ENCODE peak calls at places on chromosomes 4 and X, in eight cellular contexts. A is AG04450; P is heart left ventricle; D is upper lobe of left lung; W is GM12865; N is CD4-positive, alpha-beta T cell; U is HFF-Myc; S is keratinocyte. F is an unnamed sample.

GRCh38 chrX:65463550-65463949 is 71.0 kb downstream of the LAS1L start:
- DNase-seq in A (no peak), W (no peak), N (no peak), U (no peak), P (no peak), S (no peak), D (no peak), F (no peak)

GRCh38 chr4:54593795-54594194 is 64.0 kb upstream of the KIT start:
- DNase-seq in D (no peak), N (no peak), A (no peak), S (no peak), W (no peak), P (no peak), U (no peak), F (no peak)

GRCh38 chrX:12950851-12951589 is 23.9 kb upstream of the TMSB4X start:
- DNase-seq in N (peak), A (no peak), S (no peak), D (no peak), P (no peak), U (no peak), W (peak), F (no peak)

GRCh38 chr4:93030670-93031069 is 726.9 kb downstream of the GRID2 start:
- DNase-seq in N (no peak), W (peak), D (no peak), S (no peak), P (no peak), U (no peak), A (no peak), F (no peak)

GRCh38 chr4:70936200-70936787 is 34.1 kb downstream of the MOB1B start:
- DNase-seq in S (no peak), P (no peak), A (no peak), U (no peak), W (peak), D (no peak), N (no peak), F (no peak)

GRCh38 chr4:98516441-98517323 is 141.7 kb downstream of the TSPAN5 start:
- DNase-seq in D (no peak), W (no peak), N (no peak), P (no peak), A (no peak), U (peak), S (no peak), F (no peak)

GRCh38 chr4:174119818-174120217 is 163.6 kb downstream of the FBXO8 start:
- DNase-seq in U (no peak), D (no peak), W (no peak), N (no peak), A (no peak), P (no peak), S (no peak), F (no peak)

GRCh38 chr4:100907465-100908454 is 389.9 kb upstream of the EMCN start:
- DNase-seq in A (no peak), D (no peak), S (no peak), W (no peak), U (no peak), N (no peak), P (no peak), F (no peak)

GRCh38 chr4:75671802-75672421 is 1.3 kb downstream of the G3BP2 start:
- DNase-seq in A (no peak), S (no peak), N (no peak), P (no peak), D (no peak), W (no peak), U (no peak), F (no peak)

GRCh38 chr4:172173206-172173605 is 360.0 kb downstream of the GALNTL6 start:
- DNase-seq in P (no peak), U (no peak), S (no peak), N (no peak), D (no peak), A (no peak), W (no peak), F (no peak)

GRCh38 chrX:16700734-16701133 is 11.7 kb downstream of the CTPS2 start:
- DNase-seq in U (no peak), N (no peak), P (no peak), S (no peak), D (no peak), A (no peak), W (no peak), F (no peak)

GRCh38 chr4:4456816-4457578 is 70.1 kb downstream of the NSG1 start:
- DNase-seq in W (no peak), D (no peak), A (no peak), U (no peak), P (no peak), N (no peak), S (no peak), F (no peak)

GRCh38 chrX:41014776-41015175 is 70.5 kb upstream of the USP9X start:
- DNase-seq in U (no peak), D (no peak), S (peak), W (no peak), N (no peak), A (no peak), P (no peak), F (no peak)

GRCh38 chrX:42691196-42691595 is 86.8 kb downstream of the PPP1R2C start:
- DNase-seq in U (no peak), D (no peak), A (no peak), N (no peak), S (no peak), P (no peak), W (no peak), F (no peak)

GRCh38 chrX:36963069-36963808 is 44.9 kb upstream of the FAM47C start:
- DNase-seq in W (no peak), P (no peak), A (no peak), D (peak), S (no peak), N (no peak), U (no peak), F (no peak)

GRCh38 chrX:2451456-2452316 is 49.1 kb downstream of the DHRSX start:
- DNase-seq in S (no peak), W (no peak), P (no peak), A (no peak), N (no peak), D (no peak), U (no peak), F (no peak)

GRCh38 chr4:1274871-1275270 is 14.8 kb upstream of the MAEA start:
- DNase-seq in A (no peak), U (no peak), P (no peak), D (no peak), S (no peak), W (no peak), N (no peak), F (no peak)

GRCh38 chrX:1468250-1468772 is 15.6 kb upstream of the ASMTL start:
- DNase-seq in D (peak), S (no peak), W (peak), A (no peak), N (peak), P (no peak), U (no peak), F (peak)

GRCh38 chr4:7402526-7402925 is 32.2 kb downstream of the PSAPL1 start:
- DNase-seq in P (no peak), U (no peak), S (peak), A (no peak), D (no peak), W (no peak), N (no peak), F (no peak)

GRCh38 chr4:182190306-182190705 is 52.9 kb upstream of the TENM3 start:
- DNase-seq in U (no peak), P (no peak), W (no peak), D (no peak), N (no peak), A (no peak), S (no peak), F (no peak)

GRCh38 chrX:19829817-19830216 is 57.6 kb downstream of the SH3KBP1 start:
- DNase-seq in P (no peak), S (no peak), U (no peak), N (no peak), A (no peak), D (no peak), W (no peak), F (no peak)

GRCh38 chr4:106529348-106530033 is 160.9 kb upstream of the GIMD1 start:
- DNase-seq in N (no peak), A (no peak), S (peak), P (no peak), U (no peak), W (no peak), D (no peak), F (no peak)

GRCh38 chr4:3781193-3781886 is 15.2 kb downstream of the ADRA2C start:
- DNase-seq in A (no peak), S (no peak), N (no peak), W (peak), D (no peak), P (no peak), U (no peak), F (no peak)

GRCh38 chr4:30716671-30717207 is 3.4 kb upstream of the PCDH7 start:
- DNase-seq in A (no peak), D (no peak), P (no peak), N (no peak), W (peak), U (no peak), S (no peak), F (no peak)

GRCh38 chr4:76035799-76036389 is at the start of gene CXCL11:
- DNase-seq in S (no peak), N (no peak), U (no peak), W (no peak), D (no peak), P (no peak), A (no peak), F (no peak)

GRCh38 chr4:17817027-17817426 is 6.2 kb downstream of the NCAPG start:
- DNase-seq in U (peak), P (no peak), N (no peak), A (peak), S (no peak), D (no peak), W (peak), F (no peak)

GRCh38 chrX:107628662-107629532 is 587 bp downstream of the PRPS1 start:
- DNase-seq in P (peak), W (peak), A (no peak), S (no peak), N (peak), U (no peak), D (no peak), F (no peak)

GRCh38 chrX:97936296-97936695 is 1052.6 kb downstream of the RPA4 start:
- DNase-seq in N (no peak), A (no peak), D (no peak), S (no peak), P (no peak), U (no peak), W (no peak), F (no peak)

GRCh38 chrX:123084797-123085196 is 99.3 kb upstream of the GRIA3 start:
- DNase-seq in N (no peak), W (no peak), A (no peak), D (no peak), P (no peak), S (no peak), U (no peak), F (no peak)

GRCh38 chr4:31613946-31614623 is 893.9 kb downstream of the PCDH7 start:
- DNase-seq in D (peak), N (no peak), P (no peak), A (no peak), S (no peak), U (no peak), W (no peak), F (no peak)

GRCh38 chr4:165720411-165721082 is 152.5 kb upstream of the TLL1 start:
- DNase-seq in S (no peak), W (no peak), D (no peak), N (no peak), U (no peak), P (no peak), A (no peak), F (no peak)

GRCh38 chrX:149497626-149498025 is 7.5 kb downstream of the IDS start:
- DNase-seq in A (no peak), N (no peak), D (no peak), W (no peak), S (no peak), U (no peak), P (no peak), F (no peak)

GRCh38 chr4:76993787-76994641 is 44.5 kb downstream of the SEPTIN11 start:
- DNase-seq in D (no peak), A (no peak), W (peak), P (peak), S (no peak), U (no peak), N (peak), F (no peak)

GRCh38 chr4:122632396-122633143 is 11.7 kb upstream of the IL21 start:
- DNase-seq in U (no peak), A (no peak), N (no peak), W (peak), S (no peak), D (no peak), P (no peak), F (no peak)

GRCh38 chr4:76611164-76611563 is 176.1 kb downstream of the SHROOM3 start:
- DNase-seq in S (no peak), W (no peak), U (no peak), A (no peak), N (no peak), D (no peak), P (no peak), F (no peak)

GRCh38 chr4:153024466-153024865 is 88.3 kb downstream of the FHDC1 start:
- DNase-seq in N (no peak), P (no peak), W (no peak), U (no peak), D (no peak), A (no peak), S (no peak), F (no peak)

GRCh38 chr4:9771069-9771468 is 10.4 kb upstream of the DRD5 start:
- DNase-seq in A (no peak), W (no peak), N (no peak), P (no peak), U (no peak), S (peak), D (no peak), F (no peak)

GRCh38 chr4:9762823-9763475 is 18.5 kb upstream of the DRD5 start:
- DNase-seq in S (peak), D (no peak), U (peak), P (no peak), N (peak), A (peak), W (peak), F (no peak)

GRCh38 chr4:9764155-9764696 is 17.2 kb upstream of the DRD5 start:
- DNase-seq in A (no peak), D (no peak), S (no peak), N (no peak), P (no peak), U (no peak), W (no peak), F (no peak)

DNA sequence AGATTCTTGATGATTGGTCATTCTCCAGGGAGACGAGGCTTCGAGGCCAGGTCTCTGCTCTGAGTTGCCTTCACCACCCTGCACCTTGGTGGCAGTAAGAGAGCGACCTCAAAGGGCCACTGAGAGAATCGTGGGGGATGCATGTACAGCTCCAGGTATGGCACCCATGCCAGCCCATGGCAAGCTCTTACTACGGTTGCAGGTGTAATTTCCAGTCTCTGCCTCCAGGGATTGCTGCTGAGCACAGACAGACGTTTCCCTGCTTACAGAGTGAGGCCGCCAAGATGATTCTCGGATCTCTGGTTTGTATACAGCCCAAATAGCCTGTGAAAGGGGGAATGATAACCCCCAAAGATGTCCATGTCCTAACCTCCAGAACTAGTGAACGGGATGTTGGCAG is 16.3 kb upstream of the DRD5 start:
- DNase-seq in D (no peak), W (peak), P (no peak), U (no peak), N (no peak), S (peak), A (no peak), F (no peak)
- TF ChIP-seq CTCF in D (peak), W (peak), P (peak), U (peak), N (no peak), S (peak), A (no peak), F (peak)

GRCh38 chrX:104372547-104372946 is 117.8 kb upstream of the ESX1 start:
- DNase-seq in W (no peak), S (no peak), P (no peak), N (no peak), D (no peak), U (no peak), A (no peak), F (no peak)

DNA sequence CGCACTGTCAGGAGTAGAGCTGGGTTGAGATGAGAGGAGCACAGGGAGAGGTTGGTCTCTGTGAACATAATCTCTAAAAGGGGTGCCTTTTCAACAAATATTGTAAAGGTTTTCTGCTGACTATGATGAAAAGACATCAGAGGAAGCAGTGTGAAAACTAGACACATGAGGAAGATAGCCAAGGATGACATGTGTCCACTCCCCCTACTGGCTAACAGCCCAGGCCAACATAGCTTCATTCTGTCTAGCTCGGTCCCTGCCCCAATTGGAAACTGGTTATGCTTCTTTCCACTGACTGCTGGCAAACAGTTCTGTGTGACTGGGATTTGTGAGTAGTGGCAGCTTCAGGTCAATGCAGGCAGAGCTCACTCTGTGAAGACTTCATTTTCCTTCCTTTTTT is 115.4 kb upstream of the ESX1 start:
- DNase-seq in S (peak), D (no peak), U (no peak), A (no peak), W (no peak), P (no peak), N (no peak), F (no peak)
- TF ChIP-seq CTCF in S (peak), D (no peak), U (peak), A (no peak), W (no peak), P (no peak), N (no peak), F (peak)

DNA sequence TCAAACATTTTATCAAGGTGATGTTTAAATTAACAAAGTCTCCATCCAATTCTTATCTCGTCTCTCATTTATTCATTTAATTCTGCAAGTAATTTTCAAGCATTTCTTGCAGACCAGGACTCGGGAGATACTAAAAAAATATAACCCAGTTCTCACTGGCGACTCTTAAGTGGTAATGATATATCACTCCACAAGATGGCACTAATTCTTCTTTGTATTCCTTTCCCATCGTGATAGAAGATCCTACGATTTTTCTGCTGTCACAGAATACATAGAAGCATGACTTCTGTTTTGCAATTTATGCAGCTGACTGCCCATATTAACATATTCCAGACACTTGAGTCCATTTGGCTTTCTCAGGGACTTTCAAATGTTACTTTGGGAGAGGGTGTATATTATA is 64.0 kb upstream of the FGF13 start:
- DNase-seq in S (no peak), N (no peak), D (no peak), U (no peak), P (no peak), W (peak), A (no peak), F (no peak)
- TF ChIP-seq CTCF in S (peak), N (no peak), D (no peak), U (no peak), P (peak), W (no peak), A (peak), F (peak)

GRCh38 chr4:156983366-156983765 is 11.8 kb upstream of the PDGFC start:
- DNase-seq in U (no peak), D (no peak), P (no peak), W (no peak), S (no peak), A (no peak), N (no peak), F (no peak)
- TF ChIP-seq CTCF in U (peak), D (peak), P (peak), W (no peak), S (peak), A (peak), N (no peak), F (peak)

GRCh38 chr4:33625762-33626161 is 2618.6 kb downstream of the ARAP2 start:
- DNase-seq in W (no peak), N (no peak), A (no peak), P (no peak), U (no peak), D (no peak), S (no peak), F (no peak)
- TF ChIP-seq CTCF in W (no peak), N (no peak), A (no peak), P (no peak), U (no peak), D (no peak), S (no peak), F (peak)

DNA sequence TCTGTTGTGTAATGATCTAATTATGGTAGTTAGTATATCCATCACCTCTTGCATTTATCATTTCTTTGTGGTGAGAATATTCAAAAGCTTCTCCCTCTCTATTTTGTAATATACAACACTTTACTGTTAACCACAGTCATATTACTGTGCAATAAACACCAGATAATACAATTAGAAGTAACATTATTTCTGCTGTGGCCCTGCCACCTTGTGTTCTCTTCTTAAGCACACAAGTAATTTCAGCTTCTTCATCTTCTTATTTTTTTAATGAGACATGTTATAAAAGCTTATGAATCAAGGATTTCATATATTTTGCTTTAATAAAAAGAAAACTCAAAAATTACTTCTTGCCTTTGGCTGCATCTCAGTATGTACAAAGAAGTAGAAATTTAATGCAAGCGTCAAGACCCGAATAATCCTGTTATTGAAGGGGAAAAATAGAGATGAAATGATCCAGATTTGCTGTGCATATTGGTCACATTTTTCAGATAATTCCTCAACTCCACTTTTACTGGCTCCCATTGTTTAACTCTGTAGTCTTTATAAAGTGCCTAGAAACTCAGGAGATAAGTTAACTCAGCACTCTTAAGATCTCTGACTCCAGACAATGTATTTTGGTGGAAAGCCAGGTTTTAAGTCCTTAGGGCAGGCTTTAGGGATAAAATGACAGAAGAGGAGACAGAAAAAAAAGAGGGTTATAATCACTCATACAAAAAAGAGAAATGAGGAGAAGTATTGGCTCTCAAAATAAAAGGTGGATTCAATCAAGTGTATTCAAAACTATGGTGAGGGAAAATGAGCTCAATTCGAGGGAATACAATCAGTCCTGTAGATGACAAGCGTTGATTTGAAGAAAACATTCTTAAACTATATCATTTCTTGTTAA is 675.0 kb upstream of the INTU start:
- DNase-seq in A (no peak), W (no peak), N (no peak), P (no peak), U (no peak), S (no peak), D (no peak), F (no peak)
- TF ChIP-seq CTCF in A (no peak), W (no peak), N (no peak), P (peak), U (no peak), S (no peak), D (no peak), F (no peak)

F was measured in type B pancreatic cell.